ENCODE peak calls at places on chromosomes 5 and 9, in ten cellular contexts. One of them, this sample, is unnamed.

GRCh38 chr5:1952021-1952420 is 69.3 kb upstream of the IRX4 start:
- DNase-seq in HL-60: no peak
- DNase-seq in suprapubic skin: no peak
- DNase-seq in stomach: no peak
- DNase-seq in transverse colon: no peak
- DNase-seq in GM23338: no peak
- DNase-seq in HCT116: no peak
- DNase-seq in sigmoid colon: no peak
- DNase-seq in prostate gland: no peak
- DNase-seq in Panc1: no peak
- DNase-seq in this sample: no peak

GRCh38 chr5:98193921-98194760 is 579.3 kb upstream of the RGMB start:
- DNase-seq in HL-60: no peak
- DNase-seq in suprapubic skin: no peak
- DNase-seq in stomach: no peak
- DNase-seq in transverse colon: no peak
- DNase-seq in GM23338: no peak
- DNase-seq in HCT116: no peak
- DNase-seq in sigmoid colon: no peak
- DNase-seq in prostate gland: no peak
- DNase-seq in Panc1: no peak
- DNase-seq in this sample: no peak

GRCh38 chr9:4929917-4930316 is 55.2 kb upstream of the JAK2 start:
- DNase-seq in HL-60: no peak
- DNase-seq in suprapubic skin: no peak
- DNase-seq in stomach: no peak
- DNase-seq in transverse colon: no peak
- DNase-seq in GM23338: no peak
- DNase-seq in HCT116: no peak
- DNase-seq in sigmoid colon: no peak
- DNase-seq in prostate gland: no peak
- DNase-seq in Panc1: no peak
- DNase-seq in this sample: no peak

GRCh38 chr9:35907732-35908483 is 1.4 kb upstream of the SPAAR start:
- DNase-seq in HL-60: no peak
- DNase-seq in suprapubic skin: no peak
- DNase-seq in stomach: peak
- DNase-seq in transverse colon: peak
- DNase-seq in GM23338: peak
- DNase-seq in HCT116: peak
- DNase-seq in sigmoid colon: peak
- DNase-seq in prostate gland: peak
- DNase-seq in Panc1: no peak
- DNase-seq in this sample: peak

GRCh38 chr5:168786142-168786541 is 207.0 kb upstream of the PANK3 start:
- DNase-seq in HL-60: no peak
- DNase-seq in suprapubic skin: no peak
- DNase-seq in stomach: no peak
- DNase-seq in transverse colon: no peak
- DNase-seq in GM23338: no peak
- DNase-seq in HCT116: peak
- DNase-seq in sigmoid colon: no peak
- DNase-seq in prostate gland: no peak
- DNase-seq in Panc1: no peak
- DNase-seq in this sample: no peak

GRCh38 chr5:90386099-90386710 is 23.4 kb downstream of the CETN3 start:
- DNase-seq in HL-60: no peak
- DNase-seq in suprapubic skin: no peak
- DNase-seq in stomach: no peak
- DNase-seq in transverse colon: no peak
- DNase-seq in GM23338: peak
- DNase-seq in HCT116: peak
- DNase-seq in sigmoid colon: no peak
- DNase-seq in prostate gland: no peak
- DNase-seq in Panc1: no peak
- DNase-seq in this sample: no peak

GRCh38 chr5:135219868-135220267 is 179.2 kb downstream of the MACROH2A1 start:
- DNase-seq in HL-60: no peak
- DNase-seq in suprapubic skin: peak
- DNase-seq in stomach: peak
- DNase-seq in transverse colon: no peak
- DNase-seq in GM23338: no peak
- DNase-seq in HCT116: no peak
- DNase-seq in sigmoid colon: peak
- DNase-seq in prostate gland: no peak
- DNase-seq in Panc1: no peak
- DNase-seq in this sample: no peak

GRCh38 chr5:110054240-110054639 is 364.5 kb downstream of the MAN2A1 start:
- DNase-seq in HL-60: no peak
- DNase-seq in suprapubic skin: no peak
- DNase-seq in stomach: peak
- DNase-seq in transverse colon: peak
- DNase-seq in GM23338: peak
- DNase-seq in HCT116: peak
- DNase-seq in sigmoid colon: peak
- DNase-seq in prostate gland: peak
- DNase-seq in Panc1: no peak
- DNase-seq in this sample: peak

GRCh38 chr5:137014731-137015130 is 484.4 kb downstream of the SPOCK1 start:
- DNase-seq in HL-60: no peak
- DNase-seq in suprapubic skin: no peak
- DNase-seq in stomach: no peak
- DNase-seq in transverse colon: no peak
- DNase-seq in GM23338: no peak
- DNase-seq in HCT116: no peak
- DNase-seq in sigmoid colon: no peak
- DNase-seq in prostate gland: no peak
- DNase-seq in Panc1: no peak
- DNase-seq in this sample: no peak
- TF ChIP-seq POLR2AphosphoS5 in HL-60: no peak
- TF ChIP-seq POLR2AphosphoS5 in suprapubic skin: no peak
- TF ChIP-seq POLR2AphosphoS5 in stomach: no peak
- TF ChIP-seq POLR2AphosphoS5 in transverse colon: no peak
- TF ChIP-seq POLR2AphosphoS5 in GM23338: no peak
- TF ChIP-seq POLR2AphosphoS5 in HCT116: no peak
- TF ChIP-seq POLR2AphosphoS5 in sigmoid colon: no peak
- TF ChIP-seq POLR2AphosphoS5 in prostate gland: no peak
- TF ChIP-seq POLR2AphosphoS5 in Panc1: no peak
- TF ChIP-seq POLR2AphosphoS5 in this sample: no peak

DNA sequence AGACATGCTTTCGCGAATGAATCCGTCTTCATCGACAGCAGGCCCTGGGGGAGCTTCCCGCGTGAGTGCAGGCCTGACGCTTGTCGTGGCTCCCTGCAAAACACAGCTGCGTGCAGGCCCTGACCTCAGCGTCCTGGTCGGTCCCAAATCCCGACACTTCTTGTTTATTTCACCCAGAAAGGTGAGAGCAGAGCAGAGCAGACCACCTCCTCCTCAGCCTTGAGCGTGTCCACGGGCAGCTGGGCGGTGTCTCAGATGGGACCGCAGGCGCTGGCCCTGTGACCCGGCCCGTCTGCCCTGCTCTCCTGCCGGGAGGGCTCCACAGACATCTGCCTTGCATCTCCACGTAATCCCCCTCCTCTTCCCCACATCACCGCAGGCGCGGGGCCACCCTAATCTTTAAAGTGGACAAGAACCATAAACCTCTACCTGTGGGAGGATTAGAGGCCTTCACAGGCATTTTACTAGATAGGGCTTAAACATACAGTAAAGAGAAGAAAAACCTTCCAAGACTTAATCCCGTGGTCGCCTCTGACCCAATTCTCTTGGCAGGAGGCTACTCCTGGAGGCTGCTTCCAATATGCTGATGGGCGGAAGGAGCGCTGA is 7.5 kb upstream of the LHX3 start:
- DNase-seq in HL-60: no peak
- DNase-seq in suprapubic skin: no peak
- DNase-seq in stomach: no peak
- DNase-seq in transverse colon: no peak
- DNase-seq in GM23338: no peak
- DNase-seq in HCT116: no peak
- DNase-seq in sigmoid colon: no peak
- DNase-seq in prostate gland: no peak
- DNase-seq in Panc1: no peak
- DNase-seq in this sample: no peak
- TF ChIP-seq POLR2AphosphoS5 in HL-60: no peak
- TF ChIP-seq POLR2AphosphoS5 in suprapubic skin: no peak
- TF ChIP-seq POLR2AphosphoS5 in stomach: no peak
- TF ChIP-seq POLR2AphosphoS5 in transverse colon: no peak
- TF ChIP-seq POLR2AphosphoS5 in GM23338: no peak
- TF ChIP-seq POLR2AphosphoS5 in HCT116: no peak
- TF ChIP-seq POLR2AphosphoS5 in sigmoid colon: no peak
- TF ChIP-seq POLR2AphosphoS5 in prostate gland: no peak
- TF ChIP-seq POLR2AphosphoS5 in Panc1: no peak
- TF ChIP-seq POLR2AphosphoS5 in this sample: no peak

DNA sequence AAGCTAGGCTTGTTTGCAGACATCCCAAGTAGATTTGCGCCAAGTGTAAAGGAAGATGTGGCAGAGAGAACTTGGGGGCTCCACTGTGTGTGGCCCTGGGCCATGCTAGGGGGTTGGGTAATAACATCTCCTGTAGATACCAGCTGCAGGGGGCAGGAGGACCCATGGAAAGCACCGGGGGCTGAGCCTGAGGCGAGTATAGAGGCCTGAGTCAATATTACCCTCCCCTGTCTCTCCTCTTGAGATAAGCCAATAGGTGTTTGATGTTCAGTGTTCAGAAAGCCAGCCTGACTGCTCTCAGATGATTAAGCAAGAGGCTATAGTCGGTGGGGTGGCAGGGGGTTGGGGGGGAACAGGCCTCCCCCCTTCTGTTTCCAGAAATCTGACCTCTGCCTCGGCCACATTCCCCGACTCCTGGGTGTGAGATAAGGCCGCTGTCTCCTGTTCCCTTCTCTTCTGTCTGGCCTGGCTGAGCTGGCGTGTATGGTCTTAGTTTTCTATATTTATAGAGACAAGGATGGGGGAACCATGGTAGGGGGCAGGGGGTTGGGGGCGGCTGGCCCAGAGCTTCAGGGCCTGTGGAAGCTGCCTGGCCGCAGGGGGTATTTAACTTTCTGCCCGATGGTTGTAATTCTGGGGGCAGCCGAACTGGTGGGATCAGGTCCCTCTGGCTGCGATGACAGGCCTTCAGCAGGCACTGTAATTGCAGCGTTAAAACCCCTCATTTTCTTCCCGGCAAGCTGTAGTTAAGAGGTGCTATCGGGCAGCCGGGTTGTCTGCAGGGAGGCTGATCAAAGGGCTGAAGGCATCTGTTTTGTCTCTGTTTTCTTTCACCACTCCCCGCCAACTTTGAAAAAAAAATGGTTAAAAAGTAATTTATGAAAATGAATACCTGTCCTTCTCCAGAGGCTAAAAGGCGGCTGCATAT is 292.0 kb downstream of the NSG2 start:
- DNase-seq in HL-60: no peak
- DNase-seq in suprapubic skin: no peak
- DNase-seq in stomach: no peak
- DNase-seq in transverse colon: no peak
- DNase-seq in GM23338: no peak
- DNase-seq in HCT116: no peak
- DNase-seq in sigmoid colon: no peak
- DNase-seq in prostate gland: no peak
- DNase-seq in Panc1: no peak
- DNase-seq in this sample: no peak
- TF ChIP-seq POLR2AphosphoS5 in HL-60: no peak
- TF ChIP-seq POLR2AphosphoS5 in suprapubic skin: no peak
- TF ChIP-seq POLR2AphosphoS5 in stomach: no peak
- TF ChIP-seq POLR2AphosphoS5 in transverse colon: no peak
- TF ChIP-seq POLR2AphosphoS5 in GM23338: no peak
- TF ChIP-seq POLR2AphosphoS5 in HCT116: no peak
- TF ChIP-seq POLR2AphosphoS5 in sigmoid colon: no peak
- TF ChIP-seq POLR2AphosphoS5 in prostate gland: no peak
- TF ChIP-seq POLR2AphosphoS5 in Panc1: no peak
- TF ChIP-seq POLR2AphosphoS5 in this sample: no peak

GRCh38 chr9:136945333-136946227 is 537 bp downstream of the C8G start:
- DNase-seq in HL-60: no peak
- DNase-seq in suprapubic skin: no peak
- DNase-seq in stomach: no peak
- DNase-seq in transverse colon: no peak
- DNase-seq in GM23338: no peak
- DNase-seq in HCT116: no peak
- DNase-seq in sigmoid colon: peak
- DNase-seq in prostate gland: no peak
- DNase-seq in Panc1: no peak
- DNase-seq in this sample: no peak

GRCh38 chr9:136944094-136944518 is 432 bp downstream of the FBXW5 start:
- DNase-seq in HL-60: no peak
- DNase-seq in suprapubic skin: no peak
- DNase-seq in stomach: peak
- DNase-seq in transverse colon: no peak
- DNase-seq in GM23338: no peak
- DNase-seq in HCT116: no peak
- DNase-seq in sigmoid colon: peak
- DNase-seq in prostate gland: no peak
- DNase-seq in Panc1: no peak
- DNase-seq in this sample: no peak

GRCh38 chr9:136943291-136944093 is 1.0 kb downstream of the FBXW5 start:
- DNase-seq in HL-60: no peak
- DNase-seq in suprapubic skin: peak
- DNase-seq in stomach: peak
- DNase-seq in transverse colon: peak
- DNase-seq in GM23338: peak
- DNase-seq in HCT116: no peak
- DNase-seq in sigmoid colon: peak
- DNase-seq in prostate gland: no peak
- DNase-seq in Panc1: no peak
- DNase-seq in this sample: no peak

GRCh38 chr9:136946228-136946892 is 1.3 kb downstream of the C8G start:
- DNase-seq in HL-60: no peak
- DNase-seq in suprapubic skin: no peak
- DNase-seq in stomach: no peak
- DNase-seq in transverse colon: no peak
- DNase-seq in GM23338: no peak
- DNase-seq in HCT116: no peak
- DNase-seq in sigmoid colon: peak
- DNase-seq in prostate gland: no peak
- DNase-seq in Panc1: no peak
- DNase-seq in this sample: no peak

DNA sequence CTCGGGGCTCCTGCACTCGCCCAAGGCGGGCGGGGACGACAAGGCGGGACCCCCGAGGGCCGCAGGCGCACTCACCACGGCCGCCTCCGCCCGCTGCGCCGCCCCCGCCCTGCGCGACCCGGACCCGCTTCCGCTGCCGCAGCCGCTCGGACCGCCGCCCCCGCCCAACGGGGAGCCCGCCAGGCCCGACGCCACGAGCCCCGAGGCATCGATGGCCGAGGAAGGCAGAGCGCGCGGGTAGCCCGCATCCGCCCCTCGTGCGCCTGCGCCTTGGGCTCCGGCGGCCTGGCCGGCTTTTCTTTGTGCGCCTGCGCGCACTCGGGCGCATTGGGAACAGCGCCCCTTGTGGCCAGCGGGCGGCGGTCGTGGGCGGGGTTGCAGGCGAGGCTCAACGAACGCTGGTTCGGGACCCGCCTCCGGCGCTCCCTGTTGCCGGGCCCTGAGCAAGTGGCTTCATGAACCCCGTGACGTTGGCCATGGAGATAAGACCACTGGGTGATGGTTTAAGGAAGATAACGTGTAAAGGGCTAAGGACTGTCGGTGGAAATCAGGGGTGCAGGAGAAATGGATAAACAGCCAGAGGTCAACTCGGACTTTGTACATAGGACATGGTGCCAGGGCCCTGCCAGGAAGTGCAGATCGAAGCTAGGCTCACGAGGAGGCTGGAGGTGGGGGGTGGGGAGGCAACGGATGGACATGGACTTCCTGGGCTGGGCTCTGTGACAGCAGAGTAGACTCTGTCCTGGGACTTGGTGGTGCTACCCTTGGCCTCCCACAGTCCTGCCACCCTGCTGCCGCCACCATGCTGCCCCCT is at the start of the genes C8G and FBXW5:
- DNase-seq in HL-60: peak
- DNase-seq in suprapubic skin: peak
- DNase-seq in stomach: peak
- DNase-seq in transverse colon: peak
- DNase-seq in GM23338: peak
- DNase-seq in HCT116: peak
- DNase-seq in sigmoid colon: peak
- DNase-seq in prostate gland: peak
- DNase-seq in Panc1: peak
- DNase-seq in this sample: peak
- TF ChIP-seq POLR2AphosphoS5 in HL-60: no peak
- TF ChIP-seq POLR2AphosphoS5 in suprapubic skin: no peak
- TF ChIP-seq POLR2AphosphoS5 in stomach: peak
- TF ChIP-seq POLR2AphosphoS5 in transverse colon: peak
- TF ChIP-seq POLR2AphosphoS5 in GM23338: peak
- TF ChIP-seq POLR2AphosphoS5 in HCT116: peak
- TF ChIP-seq POLR2AphosphoS5 in sigmoid colon: peak
- TF ChIP-seq POLR2AphosphoS5 in prostate gland: peak
- TF ChIP-seq POLR2AphosphoS5 in Panc1: peak
- TF ChIP-seq POLR2AphosphoS5 in this sample: peak